ENCODE peak calls at places on chromosome 11, in four cellular contexts. E is IMR-90, R is mesendoderm, J is H9. B is an unnamed sample.

GRCh38 chr11:86245369-86246292 is 1.1 kb downstream of the EED start:
- DNase-seq in R (peak; percentile 60), E (peak; percentile 6), J (peak; percentile 38), B (no peak)

GRCh38 chr11:12198261-12198925 is 88.0 kb downstream of the MICAL2 start:
- DNase-seq in J (no peak), R (no peak), E (no peak), B (no peak)

GRCh38 chr11:62535802-62536201 is 10.8 kb downstream of the AHNAK start:
- DNase-seq in R (no peak), E (no peak), J (no peak), B (no peak)

GRCh38 chr11:60734271-60734670 is 9.8 kb downstream of the MS4A18 start:
- DNase-seq in J (no peak), E (no peak), R (no peak), B (no peak)

GRCh38 chr11:56521955-56522354 is 21.1 kb downstream of the OR5M11 start:
- DNase-seq in E (no peak), J (no peak), R (peak; percentile 52), B (peak; percentile 46)

GRCh38 chr11:75152651-75153553 is 2.0 kb downstream of the SLCO2B1 start:
- DNase-seq in E (no peak), J (no peak), R (no peak), B (no peak)

GRCh38 chr11:125382211-125382807 is 113.8 kb downstream of the FEZ1 start:
- DNase-seq in E (no peak), J (no peak), R (no peak), B (no peak)

GRCh38 chr11:123221074-123221473 is 26.0 kb upstream of the CLMP start:
- DNase-seq in E (no peak), R (no peak), J (no peak), B (no peak)

GRCh38 chr11:16921019-16921418 is 93.2 kb downstream of the PLEKHA7 start:
- DNase-seq in R (no peak), E (no peak), J (no peak), B (no peak)

GRCh38 chr11:32231909-32232493 is 141.1 kb downstream of the RCN1 start:
- DNase-seq in J (peak; percentile 67), E (peak; percentile 14), R (peak; percentile 70), B (peak; percentile 58)

GRCh38 chr11:85748455-85748891 is 62.5 kb downstream of the SYTL2 start:
- DNase-seq in R (no peak), J (no peak), E (peak; percentile 45), B (no peak)

GRCh38 chr11:86486261-86487030 is 111.8 kb downstream of the CCDC81 start:
- DNase-seq in R (peak; percentile 49), J (no peak), E (no peak), B (no peak)

GRCh38 chr11:31875861-31876625 is 64.9 kb upstream of the PAX6 start:
- DNase-seq in J (peak; percentile 35), R (peak; percentile 93), E (no peak), B (no peak)

GRCh38 chr11:116109228-116109627 is 605.0 kb upstream of the CADM1 start:
- DNase-seq in E (peak; percentile 44), R (no peak), J (peak; percentile 18), B (no peak)

GRCh38 chr11:12862761-12863469 is 146.2 kb upstream of the RASSF10 start:
- DNase-seq in E (peak; percentile 85), R (peak; percentile 94), J (peak; percentile 87), B (peak; percentile 63)

GRCh38 chr11:59560702-59561469 is 49.5 kb downstream of the OR4D9 start:
- DNase-seq in E (peak; percentile 82), R (peak; percentile 93), J (peak; percentile 85), B (peak; percentile 70)

GRCh38 chr11:72578051-72578450 is 96.2 kb downstream of the PDE2A start:
- DNase-seq in E (no peak), R (no peak), J (no peak), B (no peak)

GRCh38 chr11:126113012-126113411 is 50.3 kb upstream of the CDON start:
- DNase-seq in E (no peak), J (no peak), R (no peak), B (no peak)

GRCh38 chr11:35147273-35147672 is 8.3 kb downstream of the CD44 start:
- DNase-seq in R (no peak), E (no peak), J (no peak), B (no peak)

GRCh38 chr11:84780689-84781293 is 846.4 kb downstream of the DLG2 start:
- DNase-seq in E (peak; percentile 15), R (peak; percentile 57), J (no peak), B (no peak)

GRCh38 chr11:134257101-134257500 is 3.7 kb downstream of the ACAD8 start:
- DNase-seq in R (no peak), E (no peak), J (no peak), B (no peak)

GRCh38 chr11:17526931-17527660 is 17.1 kb downstream of the USH1C start:
- DNase-seq in R (no peak), E (no peak), J (no peak), B (no peak)

GRCh38 chr11:88164806-88165205 is 10.4 kb downstream of the RAB38 start:
- DNase-seq in E (no peak), J (no peak), R (no peak), B (no peak)

GRCh38 chr11:64086263-64086938 is 50.7 kb downstream of the FLRT1 start:
- DNase-seq in J (no peak), E (peak; percentile 14), R (no peak), B (no peak)

GRCh38 chr11:17476317-17477083 is at the start of gene ABCC8:
- DNase-seq in R (peak; percentile 33), J (peak; percentile 55), E (no peak), B (no peak)

GRCh38 chr11:96303067-96303466 is 39.9 kb downstream of the MAML2 start:
- DNase-seq in R (no peak), J (no peak), E (peak; percentile 87), B (no peak)

GRCh38 chr11:119120639-119121007 is 757 bp upstream of the HINFP start:
- DNase-seq in E (peak; percentile 70), J (no peak), R (no peak), B (no peak)

GRCh38 chr11:123800041-123800440 is 6.1 kb downstream of the OR6M1 start:
- DNase-seq in R (no peak), E (no peak), J (no peak), B (no peak)

GRCh38 chr11:107619926-107620325 is 29.0 kb downstream of the ELMOD1 start:
- DNase-seq in E (peak; percentile 23), R (no peak), J (no peak), B (no peak)

GRCh38 chr11:126415128-126415527 is 59.6 kb downstream of the ST3GAL4 start:
- DNase-seq in R (no peak), J (no peak), E (peak; percentile 69), B (no peak)

GRCh38 chr11:82692981-82693380 is 40.7 kb downstream of the FAM181B start:
- DNase-seq in E (no peak), J (no peak), R (peak; percentile 23), B (no peak)

GRCh38 chr11:69915501-69916250 is 96.5 kb upstream of the FGF3 start:
- DNase-seq in J (peak; percentile 82), R (peak; percentile 82), E (peak; percentile 76), B (peak; percentile 98)

GRCh38 chr11:78420796-78421209 is 3.2 kb upstream of the GAB2 start:
- DNase-seq in R (no peak), J (no peak), E (peak; percentile 85), B (no peak)

GRCh38 chr11:36016709-36017108 is 72.8 kb downstream of the LDLRAD3 start:
- DNase-seq in J (no peak), E (no peak), R (no peak), B (no peak)

DNA sequence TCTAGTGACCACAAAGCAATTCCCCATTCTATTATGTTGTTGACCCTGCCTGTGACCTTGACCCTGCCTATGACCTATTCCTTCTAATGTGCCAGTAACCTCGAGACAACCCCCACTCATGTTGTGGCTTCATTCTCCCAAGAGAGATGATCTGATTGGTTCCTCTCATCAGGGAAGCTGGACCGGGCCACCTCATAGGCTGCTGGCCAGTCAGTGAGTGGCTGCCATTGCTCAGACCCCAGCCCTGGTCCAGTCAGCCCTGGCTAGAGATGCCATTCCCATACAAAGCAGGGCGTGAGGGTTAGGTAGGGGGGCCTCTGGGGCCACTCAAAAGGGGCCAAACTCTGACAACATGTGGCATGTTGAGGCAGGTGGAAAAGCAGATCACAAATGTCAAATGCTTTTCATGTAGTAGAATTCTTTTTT is 11.9 kb downstream of the SLC29A2 start:
- DNase-seq in E (no peak), J (peak; percentile 71), R (peak; percentile 62), B (no peak)
- H4K5ac ChIP-seq in E (no peak overlapping the region), J (no peak overlapping the region), R (no peak overlapping the region), B (no peak overlapping the region)

DNA sequence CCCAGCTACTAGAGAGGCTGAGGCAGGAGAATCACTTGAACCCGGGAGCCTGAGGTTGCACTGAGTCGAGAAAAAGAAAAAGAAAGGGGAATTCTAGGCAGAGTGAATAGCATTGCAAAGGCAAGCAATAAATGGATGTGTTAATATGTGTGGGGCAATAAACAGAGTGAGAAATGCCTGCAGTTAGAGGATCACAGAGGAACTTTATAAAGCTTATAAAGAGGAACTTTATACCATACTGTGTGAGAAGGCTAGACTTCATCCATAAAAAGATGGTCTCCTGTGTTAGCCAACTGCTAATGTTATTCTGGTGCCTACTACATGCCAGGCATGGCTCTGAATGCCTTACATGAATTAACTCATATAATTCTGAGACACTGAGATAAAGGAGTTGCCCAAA is 843 bp downstream of the B3GNT6 start:
- DNase-seq in E (no peak), J (no peak), R (no peak), B (no peak)
- H4K5ac ChIP-seq in E (no peak overlapping the region), J (no peak overlapping the region), R (no peak overlapping the region), B (no peak overlapping the region)

GRCh38 chr11:65633390-65634139 is 4.3 kb upstream of the SIPA1 start:
- DNase-seq in J (no peak), R (no peak), E (no peak), B (no peak)
- H4K5ac ChIP-seq in J (no peak overlapping the region), R (no peak overlapping the region), E (no peak overlapping the region), B (no peak overlapping the region)

GRCh38 chr11:92861641-92862040 is 107.8 kb upstream of the MTNR1B start:
- DNase-seq in R (peak; percentile 33), J (no peak), E (no peak), B (no peak)
- H4K5ac ChIP-seq in R (no peak overlapping the region), J (no peak overlapping the region), E (no peak overlapping the region), B (no peak overlapping the region)

DNA sequence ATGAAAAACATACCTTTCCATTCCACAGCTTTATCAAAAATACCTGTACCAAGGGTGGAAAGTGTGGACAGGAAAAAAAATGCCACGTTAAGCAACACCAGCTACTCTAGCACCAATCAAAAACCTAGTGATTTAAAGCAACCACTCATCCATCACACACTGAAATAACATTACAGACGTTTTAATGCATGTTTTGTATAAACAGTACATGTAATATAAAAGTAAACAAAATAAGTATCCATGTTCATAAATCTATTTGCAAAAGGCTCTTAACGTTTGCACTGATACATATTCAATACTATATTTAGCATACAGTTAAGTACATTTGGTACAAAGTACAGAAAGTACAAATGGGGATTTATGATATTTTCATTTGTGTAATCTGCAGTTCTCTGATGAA is 38.7 kb downstream of the CHKA start:
- DNase-seq in R (no peak), E (no peak), J (no peak), B (no peak)
- H4K5ac ChIP-seq in R (no peak overlapping the region), E (no peak overlapping the region), J (no peak overlapping the region), B (no peak overlapping the region)